ENCODE peak calls at places on chromosome 21, in seven cellular contexts. P is colonic mucosa, H is heart right ventricle, A is H9, S is OCI-LY7, L is HCT116, I is foreskin keratinocyte. D is an unnamed sample.

GRCh38 chr21:28216976-28217523 is 775.6 kb downstream of the LTN1 start:
- DNase-seq in P (no peak), H (no peak), A (no peak), S (no peak), L (no peak), I (no peak), D (no peak)

GRCh38 chr21:32735524-32735923 is 7.7 kb upstream of the SYNJ1 start:
- DNase-seq in P (no peak), H (no peak), A (no peak), S (no peak), L (no peak), I (no peak), D (no peak)

GRCh38 chr21:33939224-33939623 is 23.6 kb upstream of the ATP5PO start:
- DNase-seq in P (no peak), H (no peak), A (no peak), S (no peak), L (no peak), I (no peak), D (no peak)

GRCh38 chr21:27807596-27807995 is 840.7 kb upstream of the ADAMTS5 start:
- DNase-seq in P (no peak), H (no peak), A (no peak), S (no peak), L (no peak), I (no peak), D (no peak)

GRCh38 chr21:31555741-31556191 is 103.7 kb upstream of the SOD1 start:
- DNase-seq in P (no peak), H (no peak), A (peak), S (no peak), L (no peak), I (no peak), D (no peak)

GRCh38 chr21:46071082-46071481 is 26.8 kb upstream of the COL6A2 start:
- DNase-seq in P (no peak), H (no peak), A (peak), S (no peak), L (no peak), I (no peak), D (no peak)

GRCh38 chr21:45328198-45329087 is 40.7 kb upstream of the POFUT2 start:
- DNase-seq in P (no peak), H (no peak), A (no peak), S (no peak), L (no peak), I (no peak), D (no peak)

GRCh38 chr21:45220106-45220505 is 67.6 kb downstream of the POFUT2 start:
- DNase-seq in P (no peak), H (no peak), A (no peak), S (no peak), L (no peak), I (peak), D (no peak)

GRCh38 chr21:15498455-15498854 is 231.3 kb upstream of the USP25 start:
- DNase-seq in P (no peak), H (no peak), A (no peak), S (no peak), L (no peak), I (peak), D (peak)

GRCh38 chr21:38170705-38171682 is 85.8 kb upstream of the KCNJ15 start:
- DNase-seq in P (no peak), H (no peak), A (no peak), S (no peak), L (no peak), I (no peak), D (no peak)

GRCh38 chr21:38301321-38302214 is 44.8 kb downstream of the KCNJ15 start:
- DNase-seq in P (no peak), H (no peak), A (no peak), S (no peak), L (no peak), I (no peak), D (no peak)

GRCh38 chr21:15159382-15160020 is 94.7 kb upstream of the NRIP1 start:
- DNase-seq in P (no peak), H (no peak), A (no peak), S (no peak), L (no peak), I (no peak), D (no peak)

GRCh38 chr21:45267390-45267760 is 20.3 kb downstream of the POFUT2 start:
- DNase-seq in P (no peak), H (no peak), A (no peak), S (no peak), L (no peak), I (no peak), D (no peak)

GRCh38 chr21:44424608-44425306 is 30.6 kb upstream of the LRRC3 start:
- DNase-seq in P (no peak), H (no peak), A (peak), S (no peak), L (no peak), I (no peak), D (no peak)

GRCh38 chr21:35236090-35236489 is 187.0 kb upstream of the RUNX1 start:
- DNase-seq in P (no peak), H (no peak), A (no peak), S (peak), L (no peak), I (no peak), D (no peak)

GRCh38 chr21:41112740-41113692 is 54.9 kb upstream of the BACE2 start:
- DNase-seq in P (no peak), H (peak), A (peak), S (peak), L (no peak), I (peak), D (peak)
- H3K27ac ChIP-seq in P (no peak), H (no peak), A (no peak), S (no peak), L (no peak), I (peak), D (peak)

GRCh38 chr21:36790616-36791015 is 91.7 kb downstream of the SIM2 start:
- DNase-seq in P (no peak), H (no peak), A (no peak), S (no peak), L (no peak), I (no peak), D (no peak)
- H3K27ac ChIP-seq in P (no peak), H (no peak), A (no peak), S (no peak), L (no peak), I (no peak), D (no peak)

GRCh38 chr21:17429936-17430335 is 82.9 kb upstream of the CXADR start:
- DNase-seq in P (peak), H (no peak), A (no peak), S (peak), L (no peak), I (no peak), D (no peak)

GRCh38 chr21:17427157-17427556 is 85.7 kb upstream of the CXADR start:
- DNase-seq in P (no peak), H (no peak), A (no peak), S (no peak), L (no peak), I (no peak), D (no peak)

GRCh38 chr21:17428980-17429379 is 83.9 kb upstream of the CXADR start:
- DNase-seq in P (no peak), H (no peak), A (no peak), S (no peak), L (no peak), I (no peak), D (no peak)

GRCh38 chr21:17427831-17428483 is 84.9 kb upstream of the CXADR start:
- DNase-seq in P (no peak), H (no peak), A (no peak), S (peak), L (no peak), I (no peak), D (no peak)

DNA sequence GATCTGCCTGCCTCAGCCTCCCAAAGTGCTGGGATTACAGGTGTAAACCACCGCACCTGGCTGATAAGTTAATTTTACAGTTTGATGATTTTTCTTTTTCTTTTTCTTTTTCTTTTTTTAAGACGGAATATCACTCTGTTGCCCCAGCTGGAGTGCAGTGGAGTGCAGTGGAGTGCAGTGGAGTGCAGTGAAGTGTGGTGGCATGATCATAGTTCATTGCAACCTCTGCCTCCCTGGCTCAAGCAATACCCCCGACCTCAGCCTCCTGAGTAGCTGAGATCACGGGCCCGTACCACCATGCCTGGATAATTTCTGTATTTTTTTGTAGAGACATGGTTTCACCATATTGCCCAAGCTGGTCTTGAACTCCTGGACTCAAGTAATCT is 84.4 kb upstream of the CXADR start:
- DNase-seq in P (no peak), H (no peak), A (no peak), S (peak), L (no peak), I (no peak), D (no peak)
- H3K27ac ChIP-seq in P (no peak), H (no peak), A (no peak), S (peak), L (no peak), I (no peak), D (no peak)

DNA sequence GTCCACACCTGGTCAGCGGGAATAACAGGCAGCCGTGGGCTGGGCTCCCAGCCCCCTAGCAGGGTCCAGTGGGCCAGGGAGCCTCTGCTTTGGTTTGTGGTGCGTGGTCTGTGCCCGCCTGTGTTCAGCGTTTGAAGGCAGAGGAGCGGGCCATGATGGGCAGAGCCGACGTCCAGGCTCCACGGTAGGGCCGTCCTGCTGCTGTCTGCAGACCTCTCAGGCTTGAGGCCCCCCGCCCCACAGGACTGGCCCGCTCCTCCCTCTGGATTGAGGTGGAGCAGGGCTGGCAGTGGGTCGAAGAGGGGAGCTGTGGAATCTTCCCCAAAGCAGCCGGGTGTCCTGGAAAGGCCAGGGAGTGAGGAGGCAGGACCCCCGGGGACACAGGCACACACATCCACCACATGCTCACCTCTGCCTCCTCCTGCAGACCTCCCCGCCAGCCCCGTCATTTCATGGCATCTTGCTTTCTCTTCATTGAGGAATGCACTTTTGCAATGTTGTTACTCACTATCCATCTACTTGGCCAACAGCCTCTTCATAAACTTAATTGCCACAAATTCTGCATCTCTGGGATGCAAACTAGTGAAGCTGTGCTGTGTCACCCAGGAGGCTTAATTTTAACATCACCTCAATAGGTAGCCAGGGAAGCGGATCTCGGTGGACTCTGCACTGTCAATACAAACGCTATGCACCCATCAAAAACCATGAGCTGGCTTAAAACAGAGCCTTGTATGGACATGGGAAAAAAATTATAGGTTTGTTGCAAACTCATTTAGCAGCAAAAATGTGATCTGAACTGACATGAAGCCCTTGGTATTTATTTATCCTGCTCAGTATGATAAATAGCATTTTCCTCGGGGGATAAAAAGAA is 85.9 kb downstream of the PDE9A start:
- DNase-seq in P (no peak), H (no peak), A (no peak), S (no peak), L (no peak), I (no peak), D (no peak)
- H3K27ac ChIP-seq in P (peak), H (no peak), A (no peak), S (no peak), L (no peak), I (no peak), D (no peak)

GRCh38 chr21:42845296-42845965 is 33.9 kb downstream of the WDR4 start:
- DNase-seq in P (no peak), H (peak), A (peak), S (no peak), L (no peak), I (no peak), D (no peak)

GRCh38 chr21:42847051-42847707 is 32.2 kb downstream of the WDR4 start:
- DNase-seq in P (no peak), H (no peak), A (peak), S (no peak), L (no peak), I (no peak), D (no peak)

GRCh38 chr21:42847726-42848125 is 31.6 kb downstream of the WDR4 start:
- DNase-seq in P (no peak), H (no peak), A (no peak), S (no peak), L (no peak), I (no peak), D (no peak)

GRCh38 chr21:42844411-42845113 is 34.8 kb downstream of the WDR4 start:
- DNase-seq in P (no peak), H (peak), A (peak), S (no peak), L (no peak), I (no peak), D (no peak)

GRCh38 chr21:42846221-42846620 is 33.1 kb downstream of the WDR4 start:
- DNase-seq in P (no peak), H (no peak), A (no peak), S (no peak), L (no peak), I (no peak), D (no peak)
- H3K27ac ChIP-seq in P (no peak), H (no peak), A (no peak), S (no peak), L (no peak), I (no peak), D (no peak)